ENCODE peak calls at places on chromosome 7, in eight cellular contexts. S, V, L, Q, X, F, W and B are unnamed samples.

GRCh38 chr7:142188846-142189245 is 69.0 kb downstream of the PRSS58 start:
- DNase-seq in S (no peak), V (no peak), L (peak; percentile 32), Q (no peak), X (no peak), F (no peak), W (no peak), B (no peak)

GRCh38 chr7:128381161-128381821 is 19.8 kb upstream of the PRRT4 start:
- DNase-seq in S (peak; percentile 94), V (no peak), L (no peak), Q (no peak), X (no peak), F (no peak), W (no peak), B (peak; percentile 14)

GRCh38 chr7:82595176-82595575 is 151.6 kb upstream of the CACNA2D1 start:
- DNase-seq in S (no peak), V (no peak), L (no peak), Q (no peak), X (no peak), F (no peak), W (no peak), B (peak; percentile 21)

GRCh38 chr7:73865738-73866445 is 4.9 kb downstream of the TMEM270 start:
- DNase-seq in S (peak; percentile 84), V (no peak), L (peak; percentile 64), Q (no peak), X (peak; percentile 63), F (no peak), W (peak; percentile 76), B (peak; percentile 69)

GRCh38 chr7:82080254-82080924 is 310.5 kb upstream of the HGF start:
- DNase-seq in S (no peak), V (no peak), L (no peak), Q (no peak), X (peak; percentile 8), F (no peak), W (no peak), B (no peak)

GRCh38 chr7:76356823-76357222 is 2.0 kb downstream of the YWHAG start:
- DNase-seq in S (no peak), V (no peak), L (peak; percentile 47), Q (no peak), X (peak; percentile 61), F (no peak), W (peak; percentile 43), B (peak; percentile 91)

GRCh38 chr7:154985230-154985629 is 17.7 kb downstream of the PAXIP1 start:
- DNase-seq in S (no peak), V (no peak), L (no peak), Q (no peak), X (no peak), F (no peak), W (no peak), B (no peak)

GRCh38 chr7:150402671-150403321 is 23.7 kb downstream of the ZNF775 start:
- DNase-seq in S (no peak), V (no peak), L (no peak), Q (no peak), X (no peak), F (no peak), W (no peak), B (no peak)

GRCh38 chr7:107078517-107078966 is 34.0 kb downstream of the PRKAR2B start:
- DNase-seq in S (no peak), V (no peak), L (peak; percentile 62), Q (peak; percentile 15), X (peak; percentile 78), F (no peak), W (peak; percentile 52), B (peak; percentile 27)